ENCODE peak calls at places on chromosomes 2 and 18, in five cellular contexts. T, S, B, H and D are unnamed samples.

GRCh38 chr2:94994063-94994913 is 31.2 kb upstream of the MAL start:
- DNase-seq in T (no peak), S (no peak), B (no peak), H (no peak), D (no peak)

GRCh38 chr18:46333371-46334199 is 229.4 kb downstream of the HAUS1 start:
- DNase-seq in T (peak), S (no peak), B (peak), H (no peak), D (peak)

GRCh38 chr2:168536925-168537466 is 80.9 kb downstream of the CERS6 start:
- DNase-seq in T (no peak), S (no peak), B (no peak), H (no peak), D (no peak)

GRCh38 chr2:158970522-158970855 is 2.0 kb downstream of the TANC1 start:
- DNase-seq in T (no peak), S (no peak), B (no peak), H (no peak), D (no peak)

GRCh38 chr2:160489096-160489495 is 4.5 kb downstream of the RBMS1 start:
- DNase-seq in T (peak), S (no peak), B (no peak), H (peak), D (no peak)

GRCh38 chr2:44075536-44075935 is 79.7 kb upstream of the LRPPRC start:
- DNase-seq in T (no peak), S (no peak), B (no peak), H (peak), D (peak)

GRCh38 chr2:121365061-121365460 is 80.1 kb upstream of the TFCP2L1 start:
- DNase-seq in T (no peak), S (peak), B (no peak), H (no peak), D (no peak)

GRCh38 chr2:196262606-196263005 is 91.2 kb upstream of the STK17B start:
- DNase-seq in T (no peak), S (no peak), B (no peak), H (no peak), D (no peak)

GRCh38 chr2:165698621-165698946 is 95.5 kb downstream of the GALNT3 start:
- DNase-seq in T (peak), S (peak), B (peak), H (peak), D (peak)

GRCh38 chr2:179619947-179620467 is 241.4 kb downstream of the ZNF385B start:
- DNase-seq in T (no peak), S (no peak), B (no peak), H (no peak), D (no peak)

GRCh38 chr18:77057043-77057442 is 75.5 kb downstream of the MBP start:
- DNase-seq in T (no peak), S (no peak), B (no peak), H (no peak), D (peak)
- H3K27ac ChIP-seq in T (no peak), S (peak), B (no peak), H (peak), D (no peak)

DNA sequence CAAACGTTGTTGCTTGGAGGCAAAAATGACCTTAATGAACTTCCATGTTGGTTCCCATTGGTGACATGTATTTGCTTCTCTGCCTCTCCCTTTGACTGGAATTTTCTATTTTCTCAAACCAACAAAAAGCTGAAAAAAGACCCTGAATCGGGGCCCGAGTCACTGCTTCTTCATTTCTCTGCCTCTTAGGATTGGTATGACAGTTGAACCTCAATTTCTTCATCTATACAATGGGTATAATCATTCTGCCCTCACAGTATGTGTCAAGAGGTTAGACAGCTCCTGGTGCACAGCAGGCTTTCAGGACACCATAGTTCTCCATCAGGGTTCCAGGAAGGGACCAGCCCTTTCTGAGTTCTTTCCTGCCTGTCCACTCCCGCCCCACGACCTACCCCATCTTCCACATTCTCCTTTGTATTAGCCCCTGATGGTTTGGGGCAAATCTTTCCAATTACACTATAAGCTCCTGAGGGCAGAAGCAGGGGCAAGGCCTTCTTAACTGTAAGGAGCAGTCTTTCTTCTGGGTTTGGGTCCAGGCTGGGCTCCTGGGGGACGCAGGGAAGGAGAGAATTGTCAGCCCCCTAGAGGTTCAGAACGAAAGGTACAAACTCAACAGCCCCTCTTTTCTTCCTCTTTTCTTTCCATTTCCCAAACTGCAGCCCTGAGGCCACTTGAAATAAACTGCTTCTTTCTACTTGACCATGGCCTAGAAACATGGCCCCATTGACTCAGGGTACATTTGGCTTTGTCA is 6.3 kb upstream of the PKDCC start:
- DNase-seq in T (no peak), S (no peak), B (no peak), H (no peak), D (no peak)
- TF ChIP-seq CTCF in T (no peak), S (no peak), B (peak), H (no peak), D (no peak)

GRCh38 chr2:142097711-142098110 is 33.1 kb downstream of the LRP1B start:
- DNase-seq in T (no peak), S (no peak), B (no peak), H (no peak), D (no peak)
- H3K4me3 ChIP-seq in T (no peak), S (no peak), B (no peak), H (no peak), D (no peak)

GRCh38 chr2:238166391-238167343 is 7.9 kb downstream of the ERFE start:
- DNase-seq in T (no peak), S (no peak), B (no peak), H (no peak), D (no peak)
- H3K27ac ChIP-seq in T (no peak), S (no peak), B (no peak), H (no peak), D (no peak)

DNA sequence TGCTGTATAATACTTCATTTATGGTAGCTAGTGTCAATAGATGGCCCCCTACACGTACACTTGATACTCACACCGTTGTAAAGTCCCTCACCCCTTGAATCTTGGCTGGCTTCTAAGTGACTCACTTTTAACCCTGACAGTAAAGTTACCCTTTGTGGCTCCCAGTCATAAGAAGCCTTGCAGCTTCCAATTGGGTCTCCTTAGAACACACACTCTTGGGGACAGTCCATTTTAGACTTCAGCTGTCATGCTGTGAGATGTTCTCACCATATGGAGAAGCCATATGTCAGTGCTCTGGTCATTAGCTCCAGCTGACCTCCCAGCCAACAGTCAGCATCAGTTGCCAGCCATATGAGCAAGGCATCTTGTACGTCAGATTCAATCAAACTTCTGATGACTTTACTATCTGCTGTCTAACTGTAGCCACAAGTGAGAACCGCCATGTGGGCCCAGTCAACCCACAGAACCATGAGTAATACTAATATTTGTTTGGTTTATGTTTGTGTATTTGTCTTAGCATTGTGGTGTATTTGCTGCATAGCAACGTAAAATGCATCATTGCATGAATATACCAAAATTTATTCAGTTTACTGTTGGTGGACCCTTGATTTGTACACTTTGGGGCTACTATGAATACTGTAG is 68.3 kb downstream of the PTPN4 start:
- DNase-seq in T (no peak), S (no peak), B (no peak), H (peak), D (no peak)
- TF ChIP-seq CTCF in T (no peak), S (no peak), B (no peak), H (no peak), D (no peak)

GRCh38 chr2:222296311-222296736 is 2.5 kb downstream of the PAX3 start:
- DNase-seq in T (no peak), S (no peak), B (no peak), H (no peak), D (no peak)

GRCh38 chr2:222298000-222298310 is 843 bp downstream of the PAX3 start:
- DNase-seq in T (no peak), S (no peak), B (no peak), H (no peak), D (no peak)

GRCh38 chr2:222297600-222297935 is 1.2 kb downstream of the PAX3 start:
- DNase-seq in T (no peak), S (no peak), B (peak), H (no peak), D (no peak)

GRCh38 chr2:222298311-222299150 is at the start of gene PAX3:
- DNase-seq in T (no peak), S (no peak), B (peak), H (no peak), D (no peak)

DNA sequence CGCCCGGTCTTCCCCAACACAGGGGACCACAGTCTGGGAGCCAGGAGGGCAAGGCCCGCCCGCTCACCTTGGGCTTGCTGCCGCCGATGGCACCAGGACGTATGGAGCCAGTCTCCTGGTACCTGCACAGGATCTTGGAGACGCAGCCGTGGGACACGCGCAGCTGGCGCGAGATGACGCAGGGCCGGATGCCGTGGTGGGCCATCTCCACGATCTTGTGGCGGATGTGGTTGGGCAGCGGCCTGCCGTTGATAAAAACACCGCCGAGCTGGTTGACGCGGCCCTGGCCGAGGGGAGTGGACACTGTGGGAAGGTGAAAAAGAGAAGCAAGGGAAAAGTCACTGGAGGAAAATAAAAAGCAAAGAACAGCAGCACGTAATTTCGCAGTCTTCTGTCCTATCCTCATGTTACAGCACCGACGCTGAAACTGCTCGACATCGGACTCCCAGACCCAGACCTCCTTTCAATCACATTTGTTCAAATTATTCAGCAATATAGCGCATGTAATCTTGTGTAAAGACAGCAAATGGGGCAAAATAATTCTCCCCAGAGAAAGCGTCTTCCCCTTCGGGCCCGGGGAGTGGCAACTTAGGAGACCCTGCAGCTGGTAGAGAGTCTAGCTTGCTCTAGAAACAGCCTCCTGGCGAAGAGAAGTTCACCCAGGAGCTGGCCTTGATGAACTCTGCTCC is 1.7 kb downstream of the PAX3 start:
- DNase-seq in T (no peak), S (no peak), B (peak), H (no peak), D (no peak)
- H3K4me3 ChIP-seq in T (no peak), S (no peak), B (peak), H (no peak), D (peak)